ENCODE peak calls at places on chromosome 11, in four cellular contexts. E is EL, K is SK-N-SH, Y is neural progenitor cell. P is an unnamed sample.
A peak's percentile ranks its signal among the peaks of the same experiment; 100 is the strongest.

GRCh38 chr11:84036664-84037194 is 750.6 kb upstream of the CCDC90B start:
- DNase-seq in E (no peak), K (no peak), Y (no peak), P (no peak)

GRCh38 chr11:127223026-127223425 is 222.5 kb upstream of the KIRREL3 start:
- DNase-seq in E (no peak), K (no peak), Y (no peak), P (no peak)

GRCh38 chr11:115873813-115874212 is 369.6 kb upstream of the CADM1 start:
- DNase-seq in E (no peak), K (no peak), Y (no peak), P (no peak)

GRCh38 chr11:128790200-128790599 is 76.9 kb downstream of the KCNJ1 start:
- DNase-seq in E (no peak), K (no peak), Y (peak; percentile 45), P (no peak)

GRCh38 chr11:73376168-73376802 is at the start of gene RELT:
- DNase-seq in E (peak; percentile 92), K (peak; percentile 99), Y (peak; percentile 97), P (peak; percentile 91)

GRCh38 chr11:119316017-119316728 is 757 bp downstream of the MCAM start:
- DNase-seq in E (peak; percentile 33), K (peak; percentile 92), Y (peak; percentile 34), P (no peak)

GRCh38 chr11:7571640-7572000 is 57.8 kb downstream of the PPFIBP2 start:
- DNase-seq in E (peak; percentile 71), K (peak; percentile 70), Y (peak; percentile 77), P (peak; percentile 92)

GRCh38 chr11:95556342-95557151 is 233.0 kb downstream of the FAM76B start:
- DNase-seq in E (no peak), K (no peak), Y (peak; percentile 82), P (peak; percentile 2)

GRCh38 chr11:1483445-1483961 is 3.1 kb downstream of the MOB2 start:
- DNase-seq in E (no peak), K (no peak), Y (no peak), P (no peak)

GRCh38 chr11:62574363-62575057 is 819 bp upstream of the EEF1G start:
- DNase-seq in E (peak; percentile 34), K (peak; percentile 67), Y (peak; percentile 31), P (peak; percentile 50)

GRCh38 chr11:59267738-59268475 is 55.2 kb upstream of the MPEG1 start:
- DNase-seq in E (no peak), K (no peak), Y (no peak), P (no peak)

GRCh38 chr11:68878022-68878421 is 25.6 kb downstream of the MRPL21 start:
- DNase-seq in E (no peak), K (no peak), Y (no peak), P (no peak)

GRCh38 chr11:86477495-86478155 is 102.9 kb downstream of the CCDC81 start:
- DNase-seq in E (peak; percentile 16), K (no peak), Y (no peak), P (no peak)

GRCh38 chr11:70717961-70718595 is 319.7 kb downstream of the CTTN start:
- DNase-seq in E (no peak), K (no peak), Y (no peak), P (no peak)

GRCh38 chr11:44269369-44270351 is 40.3 kb downstream of the ALX4 start:
- DNase-seq in E (peak; percentile 56), K (no peak), Y (no peak), P (no peak)

GRCh38 chr11:61846351-61846750 is 18.3 kb downstream of the FADS2 start:
- DNase-seq in E (no peak), K (no peak), Y (no peak), P (no peak)

GRCh38 chr11:63478896-63479295 is 12.1 kb downstream of the PLAAT5 start:
- DNase-seq in E (peak; percentile 75), K (peak; percentile 76), Y (peak; percentile 71), P (peak; percentile 89)

GRCh38 chr11:114359342-114359741 is 41.0 kb downstream of the C11orf71 start:
- DNase-seq in E (peak; percentile 47), K (no peak), Y (no peak), P (no peak)

GRCh38 chr11:112085822-112086421 is 634 bp downstream of the TIMM8B start:
- DNase-seq in E (peak; percentile 40), K (peak; percentile 55), Y (no peak), P (peak; percentile 43)

GRCh38 chr11:61586792-61587430 is 6.0 kb upstream of the SYT7 start:
- DNase-seq in E (no peak), K (no peak), Y (peak; percentile 30), P (peak; percentile 60)

GRCh38 chr11:130400793-130401483 is 27.5 kb downstream of the ADAMTS8 start:
- DNase-seq in E (peak; percentile 69), K (no peak), Y (no peak), P (no peak)

GRCh38 chr11:119529063-119529845 is 106.3 kb upstream of the THY1 start:
- DNase-seq in E (no peak), K (no peak), Y (no peak), P (no peak)

GRCh38 chr11:77065878-77066228 is 918 bp upstream of the CAPN5 start:
- DNase-seq in E (peak; percentile 49), K (no peak), Y (peak; percentile 48), P (peak; percentile 42)

GRCh38 chr11:116791002-116791812 is 472 bp downstream of the APOA5 start:
- DNase-seq in E (peak; percentile 59), K (peak; percentile 92), Y (peak; percentile 87), P (peak; percentile 94)

GRCh38 chr11:65493367-65494176 is 5.3 kb upstream of the MALAT1 start:
- DNase-seq in E (peak; percentile 97), K (no peak), Y (peak; percentile 78), P (peak; percentile 18)

GRCh38 chr11:20443596-20443995 is 56.1 kb downstream of the PRMT3 start:
- DNase-seq in E (peak; percentile 9), K (peak; percentile 17), Y (peak; percentile 25), P (peak; percentile 40)